ENCODE peak calls at places on chromosomes 6 and 20, in eight cellular contexts. O is effector memory CD4-positive, alpha-beta T cell; M is neural progenitor cell; K is tibial nerve; I is uterus; S is gastrocnemius medialis; V is cardiac muscle cell; Z is neuronal stem cell. E is an unnamed sample.

GRCh38 chr6:37451411-37452273 is 18.6 kb downstream of the CMTR1 start:
- DNase-seq in K (no peak), V (peak; percentile 32), M (no peak), O (no peak), S (no peak), Z (no peak), I (no peak), E (no peak)

GRCh38 chr6:96104910-96105309 is 89.1 kb downstream of the FUT9 start:
- DNase-seq in M (no peak), Z (no peak), V (no peak), O (no peak), I (no peak), K (no peak), S (no peak), E (no peak)

GRCh38 chr6:49479308-49480004 is 16.3 kb downstream of the CENPQ start:
- DNase-seq in K (no peak), M (no peak), V (peak; percentile 7), Z (no peak), S (no peak), I (no peak), O (no peak), E (no peak)

GRCh38 chr20:10798811-10799210 is 125.0 kb upstream of the JAG1 start:
- DNase-seq in V (peak; percentile 47), I (no peak), S (no peak), Z (no peak), K (no peak), M (no peak), O (no peak), E (no peak)

GRCh38 chr6:14775528-14775927 is 470.3 kb upstream of the JARID2 start:
- DNase-seq in O (no peak), S (no peak), I (no peak), K (no peak), V (no peak), M (no peak), Z (no peak), E (no peak)

GRCh38 chr6:108804976-108805375 is 43.2 kb upstream of the ARMC2 start:
- DNase-seq in K (no peak), V (no peak), M (no peak), I (no peak), Z (no peak), O (no peak), S (no peak), E (no peak)

GRCh38 chr6:57435475-57436163 is 118.2 kb downstream of the PRIM2 start:
- DNase-seq in S (no peak), O (no peak), K (no peak), Z (no peak), I (no peak), M (no peak), V (no peak), E (no peak)

GRCh38 chr6:69917834-69918233 is 51.5 kb downstream of the COL19A1 start:
- DNase-seq in V (peak; percentile 9), S (peak; percentile 23), M (no peak), Z (no peak), O (no peak), K (no peak), I (no peak), E (peak; percentile 64)

GRCh38 chr20:21507275-21508229 is 6.3 kb downstream of the NKX2-2 start:
- DNase-seq in Z (no peak), I (no peak), M (peak; percentile 36), K (no peak), V (no peak), O (no peak), S (no peak), E (no peak)

GRCh38 chr6:12528171-12528570 is 188.4 kb upstream of the PHACTR1 start:
- DNase-seq in S (no peak), Z (no peak), K (no peak), V (peak; percentile 36), M (no peak), O (no peak), I (no peak), E (no peak)

GRCh38 chr20:17612287-17612974 is 42.6 kb downstream of the DSTN start:
- DNase-seq in V (peak; percentile 72), O (no peak), Z (no peak), S (no peak), I (no peak), K (no peak), M (no peak), E (no peak)

GRCh38 chr6:136599324-136600011 is 49.2 kb upstream of the MAP7 start:
- DNase-seq in S (peak; percentile 23), I (no peak), V (no peak), M (no peak), Z (no peak), K (no peak), O (no peak), E (no peak)

GRCh38 chr6:163625265-163625664 is 210.7 kb downstream of the QKI start:
- DNase-seq in S (no peak), K (no peak), Z (no peak), M (no peak), I (no peak), V (no peak), O (no peak), E (no peak)

GRCh38 chr20:7113577-7114466 is 346.3 kb downstream of the BMP2 start:
- DNase-seq in O (no peak), K (no peak), V (peak; percentile 61), I (no peak), Z (peak; percentile 61), M (peak; percentile 83), S (no peak), E (no peak)

GRCh38 chr6:116229287-116229913 is 24.5 kb downstream of the TSPYL4 start:
- DNase-seq in K (peak; percentile 77), S (peak; percentile 56), Z (peak; percentile 92), V (peak; percentile 96), O (no peak), M (peak; percentile 92), I (peak; percentile 89), E (peak; percentile 77)

GRCh38 chr6:70956451-70957283 is at the start of gene B3GAT2:
- DNase-seq in M (peak; percentile 79), K (no peak), Z (peak; percentile 50), S (no peak), V (peak; percentile 25), O (no peak), I (no peak), E (no peak)

GRCh38 chr6:34237316-34237721 is 646 bp downstream of the HMGA1 start:
- DNase-seq in V (peak; percentile 28), I (no peak), M (peak; percentile 57), O (peak; percentile 20), K (no peak), S (no peak), Z (no peak), E (no peak)

GRCh38 chr20:41169791-41170351 is 32.5 kb downstream of the PLCG1 start:
- DNase-seq in V (peak; percentile 40), K (no peak), M (no peak), O (no peak), S (no peak), Z (no peak), I (peak; percentile 13), E (no peak)

GRCh38 chr20:41172296-41173140 is 35.2 kb downstream of the PLCG1 start:
- DNase-seq in V (peak; percentile 32), O (no peak), S (peak; percentile 23), I (peak; percentile 50), Z (no peak), M (no peak), K (no peak), E (no peak)

GRCh38 chr20:41170386-41171105 is 33.2 kb downstream of the PLCG1 start:
- DNase-seq in Z (no peak), K (peak; percentile 10), M (no peak), V (no peak), S (peak; percentile 6), O (no peak), I (peak; percentile 9), E (no peak)

GRCh38 chr20:41173161-41173721 is 35.9 kb downstream of the PLCG1 start:
- DNase-seq in K (peak; percentile 87), S (peak; percentile 83), M (peak; percentile 89), V (peak; percentile 91), Z (peak; percentile 69), O (peak; percentile 32), I (peak; percentile 91), E (no peak)

GRCh38 chr20:41171736-41172295 is 34.5 kb downstream of the PLCG1 start:
- DNase-seq in M (no peak), V (no peak), I (peak; percentile 14), O (no peak), Z (no peak), K (no peak), S (no peak), E (no peak)
- H3K36me3 ChIP-seq in M (no peaks in the 10 kb centered on the region), V (peaks cover 65% of the 10 kb centered on the region), I (no peaks in the 10 kb centered on the region), O (peaks cover 95% of the 10 kb centered on the region), Z (peaks cover 97% of the 10 kb centered on the region), K (no peaks in the 10 kb centered on the region), S (peaks cover 46% of the 10 kb centered on the region), E (peaks cover 9% of the 10 kb centered on the region)

GRCh38 chr6:32168350-32168749 is 4.0 kb downstream of the EGFL8 start:
- DNase-seq in K (no peak), M (no peak), S (no peak), O (no peak), I (no peak), Z (no peak), V (no peak), E (no peak)

GRCh38 chr6:32166411-32167061 is 2.1 kb downstream of the EGFL8 start:
- DNase-seq in K (no peak), S (no peak), O (no peak), M (no peak), V (no peak), Z (no peak), I (no peak), E (no peak)

GRCh38 chr6:32168807-32169206 is 4.4 kb downstream of the EGFL8 start:
- DNase-seq in Z (no peak), I (no peak), S (no peak), K (no peak), M (no peak), O (no peak), V (peak; percentile 47), E (no peak)

GRCh38 chr6:32167154-32167760 is 2.9 kb downstream of the EGFL8 start:
- DNase-seq in O (no peak), S (no peak), V (no peak), M (no peak), I (no peak), K (no peak), Z (no peak), E (no peak)

GRCh38 chr6:32167761-32168262 is 3.4 kb downstream of the EGFL8 start:
- DNase-seq in M (peak; percentile 72), S (no peak), O (no peak), K (no peak), V (peak; percentile 41), I (no peak), Z (no peak), E (no peak)
- H3K36me3 ChIP-seq in M (no peaks in the 10 kb centered on the region), S (peaks cover 42% of the 10 kb centered on the region), O (peaks cover 23% of the 10 kb centered on the region), K (peaks cover 3% of the 10 kb centered on the region), V (peaks cover 5% of the 10 kb centered on the region), I (no peaks in the 10 kb centered on the region), Z (peaks cover 82% of the 10 kb centered on the region), E (peaks cover 4% of the 10 kb centered on the region)

DNA sequence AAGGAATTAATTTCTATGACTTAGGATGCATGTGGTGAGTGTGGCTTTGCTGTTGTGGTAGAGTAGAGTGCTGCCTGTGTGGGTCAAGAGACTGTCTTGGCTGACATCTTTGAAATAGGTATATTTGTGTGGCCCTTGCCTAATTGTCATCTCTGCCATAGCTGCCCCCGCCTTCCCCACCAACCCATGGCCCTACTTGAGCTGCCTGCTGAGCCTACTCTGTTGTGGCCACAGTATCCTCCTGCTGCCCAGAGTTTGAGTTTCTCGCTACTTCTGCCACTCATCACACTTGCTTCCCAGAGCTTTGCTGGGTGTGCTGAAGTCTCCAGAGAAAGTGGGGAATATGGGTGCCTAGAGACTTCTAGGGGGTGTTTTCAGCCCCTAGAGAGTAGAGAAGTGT is 8.0 kb downstream of the PLCG1 start:
- DNase-seq in S (no peak), O (no peak), M (no peak), K (no peak), I (no peak), Z (no peak), V (no peak), E (no peak)
- H3K36me3 ChIP-seq in S (no peaks in the 10 kb centered on the region), O (no peaks in the 10 kb centered on the region), M (no peaks in the 10 kb centered on the region), K (no peaks in the 10 kb centered on the region), I (no peaks in the 10 kb centered on the region), Z (peaks cover 95% of the 10 kb centered on the region), V (no peaks in the 10 kb centered on the region), E (no peaks in the 10 kb centered on the region)

GRCh38 chr6:151340206-151340978 is 51.0 kb downstream of the ZBTB2 start:
- DNase-seq in M (no peak), I (no peak), Z (no peak), V (no peak), S (no peak), K (no peak), O (no peak), E (no peak)
- H3K36me3 ChIP-seq in M (no peaks in the 10 kb centered on the region), I (no peaks in the 10 kb centered on the region), Z (peaks cover 2% of the 10 kb centered on the region), V (no peaks in the 10 kb centered on the region), S (no peaks in the 10 kb centered on the region), K (no peaks in the 10 kb centered on the region), O (no peaks in the 10 kb centered on the region), E (no peaks in the 10 kb centered on the region)

E was measured in kidney epithelial cell.